ENCODE peak calls at places on chromosomes 12 and 14, in four cellular contexts. One of them, this sample, is unnamed.
A peak's percentile ranks its signal among the peaks of the same experiment; 100 is the strongest.

GRCh38 chr12:50185975-50186663 is 18.9 kb upstream of the CERS5 start:
- DNase-seq in HL-60: no peak
- DNase-seq in K562: no peak
- DNase-seq in GM12878: no peak
- DNase-seq in this sample: no peak

GRCh38 chr14:79668941-79669340 is 542.4 kb downstream of the DIO2 start:
- DNase-seq in HL-60: no peak
- DNase-seq in K562: no peak
- DNase-seq in GM12878: no peak
- DNase-seq in this sample: no peak

GRCh38 chr12:117098361-117099217 is 627 bp downstream of the TESC start:
- DNase-seq in HL-60: no peak
- DNase-seq in K562: peak; percentile 55
- DNase-seq in GM12878: no peak
- DNase-seq in this sample: peak; percentile 58

GRCh38 chr14:95946867-95947266 is 70.2 kb downstream of the TUNAR start:
- DNase-seq in HL-60: no peak
- DNase-seq in K562: no peak
- DNase-seq in GM12878: no peak
- DNase-seq in this sample: no peak

GRCh38 chr12:21583587-21583986 is 21.1 kb downstream of the GYS2 start:
- DNase-seq in HL-60: no peak
- DNase-seq in K562: no peak
- DNase-seq in GM12878: no peak
- DNase-seq in this sample: no peak

GRCh38 chr12:120797677-120798642 is 72.3 kb downstream of the ACADS start:
- DNase-seq in HL-60: no peak
- DNase-seq in K562: no peak
- DNase-seq in GM12878: peak; percentile 51
- DNase-seq in this sample: no peak

GRCh38 chr14:29037428-29037827 is 270.8 kb downstream of the FOXG1 start:
- DNase-seq in HL-60: no peak
- DNase-seq in K562: no peak
- DNase-seq in GM12878: no peak
- DNase-seq in this sample: no peak

GRCh38 chr12:33115716-33116115 is 219.1 kb upstream of the PKP2 start:
- DNase-seq in HL-60: no peak
- DNase-seq in K562: no peak
- DNase-seq in GM12878: no peak
- DNase-seq in this sample: no peak

GRCh38 chr14:60094306-60094897 is 2.7 kb downstream of the PCNX4 start:
- DNase-seq in HL-60: no peak
- DNase-seq in K562: peak; percentile 44
- DNase-seq in GM12878: no peak
- DNase-seq in this sample: no peak

GRCh38 chr12:120101182-120101581 is 15.4 kb downstream of the RAB35 start:
- DNase-seq in HL-60: no peak
- DNase-seq in K562: no peak
- DNase-seq in GM12878: no peak
- DNase-seq in this sample: no peak

GRCh38 chr14:58942516-58942915 is 246.0 kb upstream of the DAAM1 start:
- DNase-seq in HL-60: no peak
- DNase-seq in K562: no peak
- DNase-seq in GM12878: no peak
- DNase-seq in this sample: no peak

GRCh38 chr14:58760121-58760520 is 122.4 kb downstream of the DACT1 start:
- DNase-seq in HL-60: no peak
- DNase-seq in K562: no peak
- DNase-seq in GM12878: no peak
- DNase-seq in this sample: no peak

GRCh38 chr14:63902375-63902976 is 49.7 kb downstream of the SYNE2 start:
- DNase-seq in HL-60: no peak
- DNase-seq in K562: no peak
- DNase-seq in GM12878: no peak
- DNase-seq in this sample: no peak

GRCh38 chr14:101177301-101178055 is 274.0 kb upstream of the RTL1 start:
- DNase-seq in HL-60: no peak
- DNase-seq in K562: no peak
- DNase-seq in GM12878: no peak
- DNase-seq in this sample: no peak

GRCh38 chr12:22518067-22518719 is 26.1 kb downstream of the C2CD5 start:
- DNase-seq in HL-60: no peak
- DNase-seq in K562: no peak
- DNase-seq in GM12878: no peak
- DNase-seq in this sample: no peak

GRCh38 chr12:88953029-88953586 is 372.8 kb upstream of the KITLG start:
- DNase-seq in HL-60: no peak
- DNase-seq in K562: no peak
- DNase-seq in GM12878: no peak
- DNase-seq in this sample: no peak

GRCh38 chr12:8629486-8630033 is 16.9 kb upstream of the AICDA start:
- DNase-seq in HL-60: no peak
- DNase-seq in K562: no peak
- DNase-seq in GM12878: peak; percentile 98
- DNase-seq in this sample: peak; percentile 40

GRCh38 chr12:77388611-77389265 is 323.4 kb upstream of the E2F7 start:
- DNase-seq in HL-60: no peak
- DNase-seq in K562: no peak
- DNase-seq in GM12878: no peak
- DNase-seq in this sample: no peak

GRCh38 chr14:71231521-71232393 is 324.5 kb downstream of the PCNX1 start:
- DNase-seq in HL-60: peak; percentile 8
- DNase-seq in K562: peak; percentile 27
- DNase-seq in GM12878: peak; percentile 33
- DNase-seq in this sample: peak; percentile 18

GRCh38 chr12:24719293-24719721 is 229.6 kb downstream of the BCAT1 start:
- DNase-seq in HL-60: no peak
- DNase-seq in K562: no peak
- DNase-seq in GM12878: no peak
- DNase-seq in this sample: no peak

GRCh38 chr12:105761075-105761474 is 377.7 kb downstream of the NUAK1 start:
- DNase-seq in HL-60: no peak
- DNase-seq in K562: no peak
- DNase-seq in GM12878: no peak
- DNase-seq in this sample: no peak

GRCh38 chr14:75295491-75296338 is 17.1 kb downstream of the FOS start:
- DNase-seq in HL-60: peak; percentile 56
- DNase-seq in K562: peak; percentile 70
- DNase-seq in GM12878: no peak
- DNase-seq in this sample: peak; percentile 51

GRCh38 chr14:75406102-75406501 is 21.7 kb upstream of the JDP2 start:
- DNase-seq in HL-60: no peak
- DNase-seq in K562: no peak
- DNase-seq in GM12878: no peak
- DNase-seq in this sample: no peak

GRCh38 chr12:46537387-46537959 is 164.9 kb upstream of the SLC38A2 start:
- DNase-seq in HL-60: no peak
- DNase-seq in K562: no peak
- DNase-seq in GM12878: no peak
- DNase-seq in this sample: no peak

GRCh38 chr14:101446387-101446969 is 114.8 kb upstream of the DIO3 start:
- DNase-seq in HL-60: no peak
- DNase-seq in K562: no peak
- DNase-seq in GM12878: no peak
- DNase-seq in this sample: no peak

GRCh38 chr14:101364503-101365328 is 196.6 kb upstream of the DIO3 start:
- DNase-seq in HL-60: no peak
- DNase-seq in K562: no peak
- DNase-seq in GM12878: no peak
- DNase-seq in this sample: no peak

GRCh38 chr12:104569348-104570173 is 112.8 kb downstream of the CHST11 start:
- DNase-seq in HL-60: peak; percentile 85
- DNase-seq in K562: no peak
- DNase-seq in GM12878: peak; percentile 88
- DNase-seq in this sample: peak; percentile 26

GRCh38 chr12:132218519-132218860 is 74.2 kb downstream of the NOC4L start:
- DNase-seq in HL-60: no peak
- DNase-seq in K562: no peak
- DNase-seq in GM12878: no peak
- DNase-seq in this sample: no peak

GRCh38 chr14:52692248-52692962 is 3.0 kb downstream of the ERO1A start:
- DNase-seq in HL-60: peak; percentile 45
- DNase-seq in K562: peak; percentile 33
- DNase-seq in GM12878: no peak
- DNase-seq in this sample: no peak

DNA sequence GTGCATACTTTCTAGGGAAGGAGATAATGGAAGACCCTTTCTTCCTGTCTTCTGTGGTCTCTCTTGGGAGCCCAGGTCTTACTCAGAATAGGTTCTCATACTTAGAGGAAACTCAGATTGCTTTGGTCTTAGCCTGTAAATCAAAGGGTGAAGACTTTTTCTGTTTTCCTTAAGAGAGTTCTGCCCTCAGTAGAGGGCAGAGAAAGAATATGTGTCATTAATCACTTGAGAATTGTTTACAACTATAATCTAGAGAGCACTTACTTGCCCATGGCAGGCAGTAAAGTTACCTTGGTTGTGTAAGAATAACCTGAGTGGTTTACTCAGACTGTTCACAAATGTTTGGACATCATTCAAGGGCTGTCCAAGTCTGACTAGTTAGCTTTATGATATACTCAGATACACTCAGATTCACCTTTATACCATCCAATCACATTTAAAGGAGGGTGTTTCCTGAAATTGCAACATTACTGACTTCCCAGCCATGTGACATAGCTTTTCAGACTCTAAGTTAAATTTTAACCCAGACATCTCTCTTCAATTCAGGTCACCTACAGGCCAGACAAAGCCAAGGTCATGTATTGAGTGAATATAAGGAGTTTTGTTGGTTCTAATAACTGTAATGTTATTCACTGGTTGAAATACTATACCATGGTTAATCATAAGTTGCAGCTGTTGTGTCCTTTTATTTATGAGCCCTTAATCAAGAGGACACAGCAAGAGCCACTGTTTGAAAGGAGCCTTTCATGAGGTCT is 372.2 kb downstream of the RAD51B start:
- DNase-seq in HL-60: no peak
- DNase-seq in K562: no peak
- DNase-seq in GM12878: no peak
- DNase-seq in this sample: no peak
- TF ChIP-seq POLR2AphosphoS5 in HL-60: no peak
- TF ChIP-seq POLR2AphosphoS5 in K562: no peak
- TF ChIP-seq POLR2AphosphoS5 in GM12878: no peak
- TF ChIP-seq POLR2AphosphoS5 in this sample: no peak

DNA sequence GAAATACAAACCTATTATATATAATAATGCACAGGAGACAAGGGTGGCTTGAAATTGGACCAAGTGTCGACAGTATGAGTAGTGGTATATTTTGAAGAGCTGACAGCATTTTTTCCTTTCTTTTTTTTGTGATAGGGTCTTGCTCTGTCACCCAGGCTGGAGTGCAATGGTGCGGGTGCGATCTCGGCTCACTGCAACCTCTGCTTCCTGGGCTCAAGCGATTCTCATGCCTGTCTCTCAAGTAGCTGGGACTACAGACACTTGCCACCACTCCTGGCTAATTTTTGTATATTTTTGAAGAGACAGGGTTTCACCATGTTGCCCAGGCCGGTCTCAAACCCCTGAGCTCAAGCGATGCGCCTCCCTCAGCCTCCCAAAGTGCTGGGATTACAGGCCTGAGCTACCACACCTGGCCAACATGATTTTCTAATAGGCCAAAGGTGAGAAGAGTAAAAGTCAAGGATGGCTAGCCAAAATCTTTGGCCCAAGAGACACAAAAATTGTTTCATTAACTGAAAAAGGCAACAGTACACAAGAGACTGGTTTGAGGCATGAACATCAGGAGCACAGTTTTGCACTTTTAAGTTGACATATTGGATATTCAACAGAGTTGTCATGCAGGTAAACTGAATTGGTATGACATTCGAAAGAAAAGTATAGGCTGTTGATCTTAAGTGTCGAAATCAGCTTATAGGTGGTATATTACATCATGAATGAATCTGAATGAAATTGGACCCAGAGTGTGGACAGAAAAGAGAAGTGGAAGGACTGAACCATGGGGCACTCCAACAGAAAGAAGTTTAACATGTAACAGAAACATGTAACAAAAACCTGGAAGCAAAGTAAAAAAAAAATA is 12.5 kb downstream of the HNRNPC start:
- DNase-seq in HL-60: no peak
- DNase-seq in K562: no peak
- DNase-seq in GM12878: no peak
- DNase-seq in this sample: no peak
- TF ChIP-seq SPI1 in HL-60: peak; percentile 81
- TF ChIP-seq SPI1 in K562: no peak
- TF ChIP-seq SPI1 in GM12878: peak; percentile 30
- TF ChIP-seq SPI1 in this sample: peak; percentile 42

DNA sequence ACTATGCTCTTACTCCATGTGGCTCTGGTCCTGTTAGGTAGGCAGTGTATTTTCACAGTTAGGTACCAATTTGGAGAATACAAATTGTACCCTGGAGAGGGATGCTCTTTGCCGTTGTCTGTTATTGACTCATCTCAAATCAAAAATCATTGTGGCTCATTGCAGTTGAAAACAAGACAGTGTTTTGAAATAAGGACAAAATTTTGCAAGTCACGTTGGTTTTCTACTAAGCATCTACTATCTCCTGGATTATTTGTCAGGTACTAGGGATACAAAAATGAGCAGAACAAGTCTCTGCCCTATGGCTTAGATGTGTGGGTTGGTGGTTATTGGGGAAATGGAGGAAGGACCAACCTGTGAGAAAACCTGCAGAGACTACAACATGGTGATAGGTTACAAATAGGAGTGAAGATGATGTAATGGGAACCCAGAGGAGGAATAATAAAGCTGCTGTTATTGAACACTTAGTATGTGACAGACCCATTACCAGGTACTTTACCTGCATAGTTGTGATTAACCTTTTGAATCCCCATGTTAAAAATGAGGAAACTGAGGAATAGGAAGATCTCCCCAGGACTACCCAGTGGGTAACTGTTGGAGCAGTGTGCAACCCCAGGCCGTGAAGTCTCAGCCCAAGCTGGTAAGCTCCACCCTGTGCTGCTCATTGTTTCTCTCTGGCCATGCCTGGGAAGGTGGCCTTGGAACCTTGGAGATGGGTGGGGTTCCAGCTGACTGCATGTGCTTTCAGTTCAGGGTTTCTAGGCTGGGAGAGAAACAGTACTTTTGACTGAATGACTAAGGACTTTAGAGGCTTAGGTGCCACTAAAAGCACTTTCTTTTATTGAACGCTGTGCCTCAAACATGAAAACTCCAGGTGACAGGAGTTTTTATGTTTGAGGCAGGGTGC is 72.9 kb upstream of the SRSF5 start:
- DNase-seq in HL-60: no peak
- DNase-seq in K562: peak; percentile 42
- DNase-seq in GM12878: no peak
- DNase-seq in this sample: no peak
- TF ChIP-seq POLR2AphosphoS5 in HL-60: no peak
- TF ChIP-seq POLR2AphosphoS5 in K562: no peak
- TF ChIP-seq POLR2AphosphoS5 in GM12878: no peak
- TF ChIP-seq POLR2AphosphoS5 in this sample: no peak

GRCh38 chr12:110102255-110102654 is 21.9 kb upstream of the IFT81 start:
- DNase-seq in HL-60: peak; percentile 61
- DNase-seq in K562: peak; percentile 94
- DNase-seq in GM12878: no peak
- DNase-seq in this sample: no peak
- TF ChIP-seq SPI1 in HL-60: no peak
- TF ChIP-seq SPI1 in K562: no peak
- TF ChIP-seq SPI1 in GM12878: no peak
- TF ChIP-seq SPI1 in this sample: no peak

This sample was measured in GM12891.